ENCODE peak calls at places on chromosomes 6 and 20, in four cellular contexts. O, U, D and L are unnamed samples.
A peak's percentile ranks its signal among the peaks of the same experiment; 100 is the strongest.

GRCh38 chr6:147438758-147439528 is 69.5 kb upstream of the SAMD5 start:
- DNase-seq in D (no peak), O (peak; percentile 52), U (peak; percentile 75), L (no peak)

GRCh38 chr6:149079456-149079855 is 238.1 kb upstream of the TAB2 start:
- DNase-seq in D (no peak), O (no peak), U (no peak), L (no peak)

GRCh38 chr6:168681748-168682147 is 240.8 kb downstream of the SMOC2 start:
- DNase-seq in D (no peak), O (no peak), U (no peak), L (no peak)

GRCh38 chr6:83879746-83880145 is 20.3 kb downstream of the CYB5R4 start:
- DNase-seq in D (no peak), U (no peak), O (no peak), L (no peak)

GRCh38 chr6:88244721-88245120 is 78.6 kb upstream of the CNR1 start:
- DNase-seq in O (no peak), D (no peak), U (no peak), L (no peak)

GRCh38 chr6:136226027-136226673 is 24.0 kb downstream of the MTFR2 start:
- DNase-seq in O (peak; percentile 72), D (peak; percentile 69), U (no peak), L (peak; percentile 75)

GRCh38 chr20:43583982-43584432 is 6.7 kb upstream of the IFT52 start:
- DNase-seq in D (no peak), U (no peak), O (no peak), L (peak; percentile 91)

GRCh38 chr20:6845141-6845540 is 77.7 kb downstream of the BMP2 start:
- DNase-seq in O (no peak), D (no peak), U (no peak), L (no peak)

GRCh38 chr6:137869781-137870180 is 2.7 kb downstream of the TNFAIP3 start:
- DNase-seq in U (no peak), O (no peak), D (no peak), L (no peak)

GRCh38 chr6:26264547-26264946 is 100.5 kb upstream of the BTN3A2 start:
- DNase-seq in U (no peak), D (no peak), O (no peak), L (no peak)

DNA sequence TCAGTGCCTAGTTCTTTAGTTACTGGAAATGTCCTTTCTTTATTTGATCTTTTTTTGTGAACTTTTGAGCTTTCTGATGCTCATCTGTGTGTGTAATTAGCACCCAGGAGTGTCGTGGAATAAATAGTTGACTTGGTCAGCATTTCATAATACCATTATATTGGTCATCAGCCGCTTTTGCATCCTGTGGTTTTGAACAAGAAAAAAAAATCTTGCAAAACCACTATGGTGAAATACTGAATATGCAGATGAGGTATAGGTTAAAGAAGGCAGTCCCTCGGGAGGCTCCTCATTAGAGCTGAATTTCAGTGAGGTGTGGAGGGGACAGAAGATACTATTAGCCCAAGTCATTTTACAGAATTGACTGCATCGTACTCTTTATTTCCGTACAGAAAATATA is 90.1 kb downstream of the FOXO3 start:
- DNase-seq in U (no peak), D (no peak), O (no peak), L (no peak)
- TF ChIP-seq YY1 in U (no peak), D (no peak), O (no peak), L (no peak)

DNA sequence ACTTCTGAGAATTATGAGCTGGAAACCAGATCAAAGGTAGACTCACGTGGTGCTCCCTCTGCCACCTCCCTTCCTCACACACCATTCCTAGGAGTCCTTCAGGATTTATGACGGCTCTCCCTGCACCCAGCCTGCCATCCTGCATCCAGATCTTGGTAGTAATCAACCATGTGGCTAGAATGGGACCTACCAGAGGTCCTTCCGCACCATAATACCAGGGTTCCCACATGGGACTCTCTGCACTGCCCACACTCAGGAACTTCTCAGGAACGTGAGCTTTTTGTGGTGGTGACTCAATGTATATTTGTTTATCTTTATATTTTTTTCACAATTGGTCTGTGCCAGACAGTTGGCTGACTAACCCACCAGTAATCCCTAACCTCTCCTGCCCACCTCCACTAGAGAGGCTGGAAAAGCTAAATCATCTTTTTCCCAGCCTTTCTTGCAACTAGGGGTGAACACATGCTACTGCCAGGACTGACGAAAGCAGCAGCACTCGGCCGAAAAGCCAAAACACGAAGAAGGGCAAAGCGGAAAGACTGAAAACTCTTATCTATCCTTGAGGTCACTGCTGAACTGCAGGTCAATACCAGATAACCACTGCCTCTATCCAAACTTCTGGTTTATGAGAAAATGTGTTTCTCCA is 113.0 kb downstream of the TRERF1 start:
- DNase-seq in U (no peak), D (no peak), O (no peak), L (no peak)
- TF ChIP-seq YY1 in U (no peak), D (no peak), O (no peak), L (no peak)

DNA sequence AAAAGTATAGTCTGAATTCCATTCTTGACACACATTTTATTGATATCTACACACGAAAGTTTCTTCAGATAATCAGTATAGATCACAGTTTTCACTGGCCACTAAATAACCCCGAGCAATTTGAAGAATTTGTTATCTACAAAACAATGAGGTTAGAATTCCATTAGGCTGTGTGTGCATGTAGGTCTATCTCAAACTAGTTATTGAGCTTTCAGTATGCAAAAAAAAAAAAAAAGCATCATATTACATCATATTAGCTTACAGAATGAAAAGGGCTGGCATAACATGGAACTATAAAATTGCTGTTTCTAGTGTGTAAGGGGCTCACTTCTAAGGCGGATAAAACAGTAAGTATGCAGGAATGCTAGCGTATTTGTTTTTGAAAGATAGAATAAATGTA is 59.5 kb upstream of the ADGRG6 start:
- DNase-seq in D (no peak), U (no peak), O (no peak), L (no peak)
- TF ChIP-seq YY1 in D (no peak), U (no peak), O (no peak), L (no peak)

GRCh38 chr6:984031-984430 is 291.1 kb upstream of the EXOC2 start:
- DNase-seq in U (no peak), O (no peak), D (no peak), L (no peak)

GRCh38 chr6:978937-979685 is 286.2 kb upstream of the EXOC2 start:
- DNase-seq in U (no peak), D (no peak), O (no peak), L (no peak)
- TF ChIP-seq YY1 in U (no peak), D (no peak), O (no peak), L (no peak)